ENCODE peak calls at places on chromosome 14, in ten cellular contexts. J is coronary artery, F is HCT116, R is neural progenitor cell, K is Peyer's patch, M is RWPE1, B is esophagus muscularis mucosa, A is IMR-90, G is foreskin fibroblast, Q is body of pancreas. U is an unnamed sample.

GRCh38 chr14:90759370-90760054 is 56.7 kb downstream of the TTC7B start:
- DNase-seq in J (peak), F (no peak), R (no peak), K (no peak), M (no peak), B (peak), A (no peak), G (no peak), Q (no peak), U (peak)

GRCh38 chr14:105700622-105701288 is 174.4 kb downstream of the TMEM121 start:
- DNase-seq in J (no peak), F (no peak), R (no peak), K (no peak), M (peak), B (no peak), A (no peak), G (no peak), Q (no peak), U (no peak)

GRCh38 chr14:72024504-72024903 is 92.3 kb downstream of the RGS6 start:
- DNase-seq in J (no peak), F (no peak), R (no peak), K (no peak), M (no peak), B (no peak), A (no peak), G (no peak), Q (no peak), U (no peak)

GRCh38 chr14:74653386-74654138 is 41.5 kb upstream of the LTBP2 start:
- DNase-seq in J (no peak), F (no peak), R (peak), K (no peak), M (no peak), B (no peak), A (no peak), G (peak), Q (no peak), U (no peak)

GRCh38 chr14:94679106-94679819 is 67.1 kb downstream of the SERPINA3 start:
- DNase-seq in J (peak), F (no peak), R (no peak), K (no peak), M (no peak), B (no peak), A (no peak), G (no peak), Q (no peak), U (peak)

GRCh38 chr14:34981743-34982420 is 910 bp upstream of the SRP54 start:
- DNase-seq in J (no peak), F (peak), R (peak), K (peak), M (peak), B (no peak), A (peak), G (peak), Q (peak), U (no peak)

GRCh38 chr14:105154476-105154871 is 14.1 kb downstream of the JAG2 start:
- DNase-seq in J (no peak), F (no peak), R (no peak), K (no peak), M (no peak), B (no peak), A (no peak), G (no peak), Q (no peak), U (no peak)

GRCh38 chr14:106872619-106873446 is 1346.5 kb downstream of the TMEM121 start:
- DNase-seq in J (no peak), F (no peak), R (no peak), K (peak), M (peak), B (no peak), A (no peak), G (peak), Q (peak), U (peak)

GRCh38 chr14:85416771-85417170 is 113.2 kb upstream of the FLRT2 start:
- DNase-seq in J (no peak), F (no peak), R (no peak), K (no peak), M (peak), B (no peak), A (peak), G (peak), Q (no peak), U (no peak)

DNA sequence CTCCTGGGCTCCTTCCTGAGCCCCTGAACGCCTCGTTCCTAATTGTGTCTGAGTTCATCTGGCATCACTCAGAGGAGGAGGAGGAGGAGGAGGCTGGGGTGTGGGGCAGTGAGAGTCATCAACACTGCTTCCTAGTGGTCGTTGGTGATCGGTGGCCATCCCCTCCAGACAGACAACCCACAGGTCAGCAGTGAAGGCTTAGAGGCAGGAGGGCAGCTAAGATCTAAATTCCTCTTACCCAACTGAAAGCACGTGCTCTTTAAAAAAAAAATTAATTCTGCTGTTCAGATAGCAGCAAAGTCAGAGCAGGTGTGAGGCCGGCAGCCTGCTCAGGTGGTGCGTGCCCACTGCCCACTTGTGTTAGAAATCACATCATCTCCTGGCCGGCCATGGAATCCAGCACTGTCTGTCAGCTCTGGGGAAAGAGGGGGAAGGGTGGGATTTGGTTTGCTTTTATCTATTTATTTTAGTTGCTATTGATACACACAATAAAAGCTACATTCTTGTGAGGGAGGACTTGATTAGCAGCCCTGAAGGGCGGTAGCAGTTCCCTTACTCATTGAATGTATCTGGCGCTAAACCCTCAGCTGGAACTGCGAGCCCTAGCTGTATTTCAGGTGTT is 46.6 kb downstream of the PPP2R5C start:
- DNase-seq in J (no peak), F (no peak), R (peak), K (no peak), M (no peak), B (no peak), A (no peak), G (peak), Q (peak), U (no peak)
- TF ChIP-seq CTCF in J (no peak), F (no peak), R (peak), K (no peak), M (no peak), B (no peak), A (no peak), G (no peak), Q (no peak), U (no peak)

GRCh38 chr14:33218030-33218429 is 279.4 kb downstream of the NPAS3 start:
- DNase-seq in J (no peak), F (no peak), R (no peak), K (no peak), M (no peak), B (no peak), A (no peak), G (no peak), Q (no peak), U (no peak)
- TF ChIP-seq CTCF in J (no peak), F (no peak), R (no peak), K (no peak), M (no peak), B (no peak), A (no peak), G (no peak), Q (no peak), U (peak)

GRCh38 chr14:63367742-63368364 is 49.1 kb upstream of the GPHB5 start:
- DNase-seq in J (no peak), F (no peak), R (no peak), K (no peak), M (no peak), B (no peak), A (no peak), G (no peak), Q (no peak), U (no peak)
- TF ChIP-seq CTCF in J (no peak), F (peak), R (no peak), K (no peak), M (no peak), B (no peak), A (no peak), G (peak), Q (no peak), U (peak)

GRCh38 chr14:104103061-104104005 is 17.8 kb downstream of the ASPG start:
- DNase-seq in J (no peak), F (no peak), R (peak), K (peak), M (no peak), B (no peak), A (no peak), G (no peak), Q (no peak), U (no peak)
- TF ChIP-seq CTCF in J (no peak), F (no peak), R (no peak), K (no peak), M (no peak), B (no peak), A (no peak), G (no peak), Q (no peak), U (no peak)

U was measured in osteocyte.